ENCODE peak calls at places on chromosome 11, in six cellular contexts. One of them, this sample, is unnamed.

GRCh38 chr11:65576232-65576866 is 496 bp downstream of the EHBP1L1 start:
- DNase-seq in iPS-NIHi11: no peak
- DNase-seq in MV-4-11: no peak
- DNase-seq in astrocyte: no peak
- DNase-seq in activated CD4-positive, alpha-beta T cell treated with anti-CD3 and anti-CD28 coated beads, Interleukin-2, amount 50 U/mL, for 24 hours: no peak
- DNase-seq in hippocampal formation: no peak
- DNase-seq in this sample: no peak

GRCh38 chr11:44003736-44004451 is 43.9 kb upstream of the ACCSL start:
- DNase-seq in astrocyte: no peak
- DNase-seq in MV-4-11: no peak
- DNase-seq in iPS-NIHi11: no peak
- DNase-seq in activated CD4-positive, alpha-beta T cell treated with anti-CD3 and anti-CD28 coated beads, Interleukin-2, amount 50 U/mL, for 24 hours: no peak
- DNase-seq in hippocampal formation: no peak
- DNase-seq in this sample: no peak

GRCh38 chr11:119538748-119539147 is 115.8 kb upstream of the THY1 start:
- DNase-seq in MV-4-11: peak
- DNase-seq in hippocampal formation: no peak
- DNase-seq in iPS-NIHi11: no peak
- DNase-seq in activated CD4-positive, alpha-beta T cell treated with anti-CD3 and anti-CD28 coated beads, Interleukin-2, amount 50 U/mL, for 24 hours: no peak
- DNase-seq in astrocyte: no peak
- DNase-seq in this sample: peak

GRCh38 chr11:88231894-88232482 is 56.7 kb upstream of the RAB38 start:
- DNase-seq in activated CD4-positive, alpha-beta T cell treated with anti-CD3 and anti-CD28 coated beads, Interleukin-2, amount 50 U/mL, for 24 hours: peak
- DNase-seq in astrocyte: peak
- DNase-seq in iPS-NIHi11: peak
- DNase-seq in MV-4-11: peak
- DNase-seq in hippocampal formation: no peak
- DNase-seq in this sample: no peak

GRCh38 chr11:108278546-108278945 is 55.7 kb downstream of the ATM start:
- DNase-seq in hippocampal formation: peak
- DNase-seq in astrocyte: no peak
- DNase-seq in iPS-NIHi11: peak
- DNase-seq in activated CD4-positive, alpha-beta T cell treated with anti-CD3 and anti-CD28 coated beads, Interleukin-2, amount 50 U/mL, for 24 hours: no peak
- DNase-seq in MV-4-11: peak
- DNase-seq in this sample: no peak

GRCh38 chr11:45102361-45102809 is 44.1 kb upstream of the PRDM11 start:
- DNase-seq in MV-4-11: no peak
- DNase-seq in iPS-NIHi11: no peak
- DNase-seq in activated CD4-positive, alpha-beta T cell treated with anti-CD3 and anti-CD28 coated beads, Interleukin-2, amount 50 U/mL, for 24 hours: no peak
- DNase-seq in astrocyte: no peak
- DNase-seq in hippocampal formation: no peak
- DNase-seq in this sample: no peak

GRCh38 chr11:70082829-70083228 is 4.7 kb downstream of the ANO1 start:
- DNase-seq in astrocyte: no peak
- DNase-seq in MV-4-11: no peak
- DNase-seq in iPS-NIHi11: no peak
- DNase-seq in hippocampal formation: no peak
- DNase-seq in activated CD4-positive, alpha-beta T cell treated with anti-CD3 and anti-CD28 coated beads, Interleukin-2, amount 50 U/mL, for 24 hours: no peak
- DNase-seq in this sample: no peak

GRCh38 chr11:66011239-66011784 is 496 bp upstream of the CST6 start:
- DNase-seq in hippocampal formation: no peak
- DNase-seq in astrocyte: peak
- DNase-seq in activated CD4-positive, alpha-beta T cell treated with anti-CD3 and anti-CD28 coated beads, Interleukin-2, amount 50 U/mL, for 24 hours: no peak
- DNase-seq in MV-4-11: no peak
- DNase-seq in iPS-NIHi11: peak
- DNase-seq in this sample: no peak

GRCh38 chr11:2072551-2073261 is 66.5 kb downstream of the IGF2 start:
- DNase-seq in hippocampal formation: no peak
- DNase-seq in astrocyte: no peak
- DNase-seq in MV-4-11: no peak
- DNase-seq in iPS-NIHi11: no peak
- DNase-seq in activated CD4-positive, alpha-beta T cell treated with anti-CD3 and anti-CD28 coated beads, Interleukin-2, amount 50 U/mL, for 24 hours: no peak
- DNase-seq in this sample: no peak

GRCh38 chr11:8273281-8273680 is 9.6 kb upstream of the LMO1 start:
- DNase-seq in iPS-NIHi11: no peak
- DNase-seq in activated CD4-positive, alpha-beta T cell treated with anti-CD3 and anti-CD28 coated beads, Interleukin-2, amount 50 U/mL, for 24 hours: no peak
- DNase-seq in hippocampal formation: no peak
- DNase-seq in MV-4-11: no peak
- DNase-seq in astrocyte: peak
- DNase-seq in this sample: no peak

GRCh38 chr11:35173011-35173511 is 34.1 kb downstream of the CD44 start:
- DNase-seq in iPS-NIHi11: no peak
- DNase-seq in activated CD4-positive, alpha-beta T cell treated with anti-CD3 and anti-CD28 coated beads, Interleukin-2, amount 50 U/mL, for 24 hours: no peak
- DNase-seq in astrocyte: no peak
- DNase-seq in hippocampal formation: no peak
- DNase-seq in MV-4-11: peak
- DNase-seq in this sample: no peak

GRCh38 chr11:114604179-114604813 is 8.7 kb upstream of the NXPE4 start:
- DNase-seq in hippocampal formation: no peak
- DNase-seq in activated CD4-positive, alpha-beta T cell treated with anti-CD3 and anti-CD28 coated beads, Interleukin-2, amount 50 U/mL, for 24 hours: no peak
- DNase-seq in MV-4-11: no peak
- DNase-seq in iPS-NIHi11: no peak
- DNase-seq in astrocyte: no peak
- DNase-seq in this sample: no peak

GRCh38 chr11:105219670-105220069 is 80.1 kb upstream of the CARD18 start:
- DNase-seq in activated CD4-positive, alpha-beta T cell treated with anti-CD3 and anti-CD28 coated beads, Interleukin-2, amount 50 U/mL, for 24 hours: no peak
- DNase-seq in iPS-NIHi11: no peak
- DNase-seq in astrocyte: no peak
- DNase-seq in MV-4-11: no peak
- DNase-seq in hippocampal formation: no peak
- DNase-seq in this sample: no peak

GRCh38 chr11:7592706-7593105 is 78.9 kb downstream of the PPFIBP2 start:
- DNase-seq in activated CD4-positive, alpha-beta T cell treated with anti-CD3 and anti-CD28 coated beads, Interleukin-2, amount 50 U/mL, for 24 hours: no peak
- DNase-seq in iPS-NIHi11: no peak
- DNase-seq in astrocyte: no peak
- DNase-seq in MV-4-11: peak
- DNase-seq in hippocampal formation: no peak
- DNase-seq in this sample: no peak

GRCh38 chr11:78961938-78962701 is 387.5 kb upstream of the NARS2 start:
- DNase-seq in hippocampal formation: peak
- DNase-seq in activated CD4-positive, alpha-beta T cell treated with anti-CD3 and anti-CD28 coated beads, Interleukin-2, amount 50 U/mL, for 24 hours: no peak
- DNase-seq in MV-4-11: no peak
- DNase-seq in iPS-NIHi11: peak
- DNase-seq in astrocyte: peak
- DNase-seq in this sample: no peak

GRCh38 chr11:118929496-118930151 is 3.9 kb upstream of the BCL9L start:
- DNase-seq in MV-4-11: peak
- DNase-seq in astrocyte: peak
- DNase-seq in hippocampal formation: peak
- DNase-seq in iPS-NIHi11: peak
- DNase-seq in activated CD4-positive, alpha-beta T cell treated with anti-CD3 and anti-CD28 coated beads, Interleukin-2, amount 50 U/mL, for 24 hours: peak
- DNase-seq in this sample: peak

GRCh38 chr11:72543849-72544535 is 109.7 kb upstream of the CLPB start:
- DNase-seq in hippocampal formation: no peak
- DNase-seq in iPS-NIHi11: no peak
- DNase-seq in activated CD4-positive, alpha-beta T cell treated with anti-CD3 and anti-CD28 coated beads, Interleukin-2, amount 50 U/mL, for 24 hours: no peak
- DNase-seq in MV-4-11: no peak
- DNase-seq in astrocyte: no peak
- DNase-seq in this sample: no peak

GRCh38 chr11:7515544-7515943 is 1.7 kb downstream of the PPFIBP2 start:
- DNase-seq in iPS-NIHi11: no peak
- DNase-seq in activated CD4-positive, alpha-beta T cell treated with anti-CD3 and anti-CD28 coated beads, Interleukin-2, amount 50 U/mL, for 24 hours: no peak
- DNase-seq in MV-4-11: no peak
- DNase-seq in astrocyte: no peak
- DNase-seq in hippocampal formation: no peak
- DNase-seq in this sample: no peak

GRCh38 chr11:83746921-83747585 is 460.9 kb upstream of the CCDC90B start:
- DNase-seq in astrocyte: no peak
- DNase-seq in activated CD4-positive, alpha-beta T cell treated with anti-CD3 and anti-CD28 coated beads, Interleukin-2, amount 50 U/mL, for 24 hours: no peak
- DNase-seq in MV-4-11: no peak
- DNase-seq in hippocampal formation: no peak
- DNase-seq in iPS-NIHi11: no peak
- DNase-seq in this sample: no peak

GRCh38 chr11:132318421-132319157 is 948.2 kb downstream of the NTM start:
- DNase-seq in hippocampal formation: no peak
- DNase-seq in astrocyte: peak
- DNase-seq in iPS-NIHi11: no peak
- DNase-seq in activated CD4-positive, alpha-beta T cell treated with anti-CD3 and anti-CD28 coated beads, Interleukin-2, amount 50 U/mL, for 24 hours: no peak
- DNase-seq in MV-4-11: no peak
- DNase-seq in this sample: no peak

GRCh38 chr11:70739811-70740474 is 341.6 kb downstream of the CTTN start:
- DNase-seq in iPS-NIHi11: no peak
- DNase-seq in MV-4-11: peak
- DNase-seq in hippocampal formation: no peak
- DNase-seq in activated CD4-positive, alpha-beta T cell treated with anti-CD3 and anti-CD28 coated beads, Interleukin-2, amount 50 U/mL, for 24 hours: no peak
- DNase-seq in astrocyte: no peak
- DNase-seq in this sample: no peak

GRCh38 chr11:27950339-27950738 is 157.6 kb downstream of the KIF18A start:
- DNase-seq in astrocyte: no peak
- DNase-seq in activated CD4-positive, alpha-beta T cell treated with anti-CD3 and anti-CD28 coated beads, Interleukin-2, amount 50 U/mL, for 24 hours: no peak
- DNase-seq in iPS-NIHi11: no peak
- DNase-seq in hippocampal formation: no peak
- DNase-seq in MV-4-11: no peak
- DNase-seq in this sample: no peak